ENCODE peak calls at places on chromosome 19, in five cellular contexts. One of them, this sample, is unnamed.

GRCh38 chr19:42601811-42602443 is 7.2 kb upstream of the CEACAM8 start:
- DNase-seq in heart right ventricle: peak; percentile 36
- DNase-seq in neural crest cell: peak; percentile 22
- DNase-seq in progenitor cell of endocrine pancreas: peak; percentile 23
- DNase-seq in activated CD4-positive, CD25-positive, alpha-beta regulatory T cell: no peak
- DNase-seq in this sample: no peak

GRCh38 chr19:41753936-41754529 is 1.3 kb upstream of the CEACAM6 start:
- DNase-seq in activated CD4-positive, CD25-positive, alpha-beta regulatory T cell: peak; percentile 39
- DNase-seq in progenitor cell of endocrine pancreas: no peak
- DNase-seq in neural crest cell: peak; percentile 33
- DNase-seq in heart right ventricle: peak; percentile 20
- DNase-seq in this sample: peak; percentile 62

GRCh38 chr19:27774337-27774736 is 1438.6 kb downstream of the UQCRFS1 start:
- DNase-seq in activated CD4-positive, CD25-positive, alpha-beta regulatory T cell: no peak
- DNase-seq in heart right ventricle: no peak
- DNase-seq in neural crest cell: no peak
- DNase-seq in progenitor cell of endocrine pancreas: no peak
- DNase-seq in this sample: no peak

GRCh38 chr19:39428309-39429112 is 7.2 kb downstream of the RPS16 start:
- DNase-seq in progenitor cell of endocrine pancreas: no peak
- DNase-seq in activated CD4-positive, CD25-positive, alpha-beta regulatory T cell: no peak
- DNase-seq in neural crest cell: no peak
- DNase-seq in heart right ventricle: peak; percentile 84
- DNase-seq in this sample: no peak

GRCh38 chr19:3908266-3909054 is 24.4 kb upstream of the NMRK2 start:
- DNase-seq in activated CD4-positive, CD25-positive, alpha-beta regulatory T cell: no peak
- DNase-seq in progenitor cell of endocrine pancreas: no peak
- DNase-seq in heart right ventricle: no peak
- DNase-seq in neural crest cell: no peak
- DNase-seq in this sample: no peak

GRCh38 chr19:13794388-13794751 is 873 bp upstream of the ZSWIM4 start:
- DNase-seq in neural crest cell: no peak
- DNase-seq in activated CD4-positive, CD25-positive, alpha-beta regulatory T cell: no peak
- DNase-seq in heart right ventricle: peak; percentile 86
- DNase-seq in progenitor cell of endocrine pancreas: no peak
- DNase-seq in this sample: no peak

GRCh38 chr19:55670280-55671053 is 4.6 kb upstream of the EPN1 start:
- DNase-seq in progenitor cell of endocrine pancreas: no peak
- DNase-seq in activated CD4-positive, CD25-positive, alpha-beta regulatory T cell: peak; percentile 21
- DNase-seq in heart right ventricle: no peak
- DNase-seq in neural crest cell: no peak
- DNase-seq in this sample: peak; percentile 64

GRCh38 chr19:1067341-1068103 is 555 bp downstream of the ARHGAP45 start:
- DNase-seq in neural crest cell: no peak
- DNase-seq in heart right ventricle: no peak
- DNase-seq in activated CD4-positive, CD25-positive, alpha-beta regulatory T cell: peak; percentile 56
- DNase-seq in progenitor cell of endocrine pancreas: no peak
- DNase-seq in this sample: no peak

GRCh38 chr19:17889609-17890214 is 18.0 kb downstream of the SLC5A5 start:
- DNase-seq in activated CD4-positive, CD25-positive, alpha-beta regulatory T cell: no peak
- DNase-seq in heart right ventricle: peak; percentile 13
- DNase-seq in progenitor cell of endocrine pancreas: peak; percentile 54
- DNase-seq in neural crest cell: peak; percentile 65
- DNase-seq in this sample: peak; percentile 34

GRCh38 chr19:28019371-28019770 is 1193.6 kb downstream of the UQCRFS1 start:
- DNase-seq in neural crest cell: no peak
- DNase-seq in progenitor cell of endocrine pancreas: no peak
- DNase-seq in heart right ventricle: no peak
- DNase-seq in activated CD4-positive, CD25-positive, alpha-beta regulatory T cell: no peak
- DNase-seq in this sample: no peak

GRCh38 chr19:55209430-55210119 is at the start of gene PTPRH:
- DNase-seq in heart right ventricle: no peak
- DNase-seq in neural crest cell: no peak
- DNase-seq in progenitor cell of endocrine pancreas: no peak
- DNase-seq in activated CD4-positive, CD25-positive, alpha-beta regulatory T cell: no peak
- DNase-seq in this sample: no peak

GRCh38 chr19:38395381-38396127 is 7.1 kb downstream of the SPRED3 start:
- DNase-seq in heart right ventricle: no peak
- DNase-seq in progenitor cell of endocrine pancreas: no peak
- DNase-seq in activated CD4-positive, CD25-positive, alpha-beta regulatory T cell: no peak
- DNase-seq in neural crest cell: no peak
- DNase-seq in this sample: no peak

GRCh38 chr19:4144666-4145261 is 8.7 kb upstream of the CREB3L3 start:
- DNase-seq in progenitor cell of endocrine pancreas: no peak
- DNase-seq in activated CD4-positive, CD25-positive, alpha-beta regulatory T cell: no peak
- DNase-seq in neural crest cell: no peak
- DNase-seq in heart right ventricle: no peak
- DNase-seq in this sample: no peak

GRCh38 chr19:19276386-19276785 is 3.3 kb upstream of the TM6SF2 start:
- DNase-seq in progenitor cell of endocrine pancreas: no peak
- DNase-seq in activated CD4-positive, CD25-positive, alpha-beta regulatory T cell: no peak
- DNase-seq in neural crest cell: no peak
- DNase-seq in heart right ventricle: no peak
- DNase-seq in this sample: no peak

GRCh38 chr19:751501-752341 is 809 bp downstream of the MISP start:
- DNase-seq in heart right ventricle: no peak
- DNase-seq in neural crest cell: no peak
- DNase-seq in activated CD4-positive, CD25-positive, alpha-beta regulatory T cell: no peak
- DNase-seq in progenitor cell of endocrine pancreas: no peak
- DNase-seq in this sample: peak; percentile 52

GRCh38 chr19:14480695-14481069 is 5.5 kb upstream of the PTGER1 start:
- DNase-seq in heart right ventricle: no peak
- DNase-seq in neural crest cell: no peak
- DNase-seq in activated CD4-positive, CD25-positive, alpha-beta regulatory T cell: no peak
- DNase-seq in progenitor cell of endocrine pancreas: no peak
- DNase-seq in this sample: no peak

GRCh38 chr19:39497850-39498261 is 891 bp upstream of the DLL3 start:
- DNase-seq in progenitor cell of endocrine pancreas: peak; percentile 37
- DNase-seq in heart right ventricle: no peak
- DNase-seq in activated CD4-positive, CD25-positive, alpha-beta regulatory T cell: no peak
- DNase-seq in neural crest cell: peak; percentile 56
- DNase-seq in this sample: no peak

GRCh38 chr19:35087393-35087792 is 28.2 kb upstream of the FXYD3 start:
- DNase-seq in activated CD4-positive, CD25-positive, alpha-beta regulatory T cell: no peak
- DNase-seq in neural crest cell: no peak
- DNase-seq in heart right ventricle: no peak
- DNase-seq in progenitor cell of endocrine pancreas: no peak
- DNase-seq in this sample: no peak

GRCh38 chr19:17847538-17848366 is at the start of gene JAK3:
- DNase-seq in activated CD4-positive, CD25-positive, alpha-beta regulatory T cell: peak; percentile 64
- DNase-seq in neural crest cell: peak; percentile 75
- DNase-seq in heart right ventricle: peak; percentile 63
- DNase-seq in progenitor cell of endocrine pancreas: peak; percentile 53
- DNase-seq in this sample: peak; percentile 72

GRCh38 chr19:6800991-6801396 is 28.5 kb downstream of the VAV1 start:
- DNase-seq in progenitor cell of endocrine pancreas: no peak
- DNase-seq in heart right ventricle: no peak
- DNase-seq in activated CD4-positive, CD25-positive, alpha-beta regulatory T cell: no peak
- DNase-seq in neural crest cell: no peak
- DNase-seq in this sample: no peak

GRCh38 chr19:35120898-35121297 is 5.3 kb downstream of the FXYD3 start:
- DNase-seq in neural crest cell: no peak
- DNase-seq in activated CD4-positive, CD25-positive, alpha-beta regulatory T cell: no peak
- DNase-seq in heart right ventricle: no peak
- DNase-seq in progenitor cell of endocrine pancreas: no peak
- DNase-seq in this sample: no peak

GRCh38 chr19:29566496-29567054 is 39.5 kb upstream of the POP4 start:
- DNase-seq in progenitor cell of endocrine pancreas: no peak
- DNase-seq in heart right ventricle: no peak
- DNase-seq in activated CD4-positive, CD25-positive, alpha-beta regulatory T cell: no peak
- DNase-seq in neural crest cell: no peak
- DNase-seq in this sample: no peak

GRCh38 chr19:21569497-21569870 is 64.1 kb downstream of the ZNF429 start:
- DNase-seq in progenitor cell of endocrine pancreas: no peak
- DNase-seq in neural crest cell: no peak
- DNase-seq in heart right ventricle: no peak
- DNase-seq in activated CD4-positive, CD25-positive, alpha-beta regulatory T cell: no peak
- DNase-seq in this sample: peak; percentile 89